ENCODE peak calls at places on chromosomes 11 and 22, in seven cellular contexts. R is natural killer cell; B is LHCN-M2; J is dorsolateral prefrontal cortex; N is left colon; F is cardiac fibroblast; E is stimulated activated CD4-positive, alpha-beta T cell treated with anti-CD3 and anti-CD28 coated beads, TNF-alpha, amount 100 ng/mL, for 1 hour. K is an unnamed sample.

GRCh38 chr11:65565624-65566453 is 4.4 kb upstream of the ZNRD2 start:
- DNase-seq in R (peak; percentile 70), B (no peak), J (no peak), N (no peak), F (peak; percentile 68), E (no peak), K (peak; percentile 72)

GRCh38 chr11:12629601-12630313 is 44.5 kb upstream of the TEAD1 start:
- DNase-seq in R (no peak), B (peak; percentile 64), J (no peak), N (no peak), F (peak; percentile 79), E (no peak), K (no peak)

GRCh38 chr22:39466228-39467006 is 9.6 kb downstream of the MGAT3 start:
- DNase-seq in R (no peak), B (no peak), J (no peak), N (no peak), F (no peak), E (no peak), K (no peak)

GRCh38 chr22:47000256-47000655 is 237.8 kb downstream of the TBC1D22A start:
- DNase-seq in R (no peak), B (no peak), J (no peak), N (no peak), F (no peak), E (no peak), K (no peak)

GRCh38 chr11:128965485-128965884 is 22.8 kb upstream of the TP53AIP1 start:
- DNase-seq in R (no peak), B (no peak), J (no peak), N (no peak), F (no peak), E (no peak), K (no peak)

GRCh38 chr11:65454311-65454695 is 31.7 kb downstream of the NEAT1 start:
- DNase-seq in R (no peak), B (peak; percentile 17), J (no peak), N (no peak), F (peak; percentile 69), E (no peak), K (peak; percentile 49)

GRCh38 chr11:87428266-87428665 is 390.5 kb downstream of the TMEM135 start:
- DNase-seq in R (no peak), B (no peak), J (no peak), N (no peak), F (peak; percentile 48), E (no peak), K (no peak)

GRCh38 chr22:27935897-27936296 is 16.8 kb upstream of the PITPNB start:
- DNase-seq in R (no peak), B (no peak), J (no peak), N (no peak), F (no peak), E (no peak), K (no peak)

GRCh38 chr22:28773461-28773867 is 969 bp downstream of the CCDC117 start:
- DNase-seq in R (no peak), B (peak; percentile 44), J (no peak), N (no peak), F (peak; percentile 62), E (no peak), K (peak; percentile 32)

GRCh38 chr11:65013692-65014145 is 241 bp upstream of the ARL2 start:
- DNase-seq in R (no peak), B (peak; percentile 88), J (peak; percentile 95), N (peak; percentile 94), F (peak; percentile 88), E (peak; percentile 70), K (peak; percentile 93)

GRCh38 chr22:49094151-49094550 is 733.5 kb downstream of the BRD1 start:
- DNase-seq in R (no peak), B (no peak), J (no peak), N (no peak), F (no peak), E (no peak), K (no peak)

GRCh38 chr11:95089620-95090542 is at the start of gene ENDOD1:
- DNase-seq in R (peak; percentile 78), B (peak; percentile 77), J (peak; percentile 79), N (peak; percentile 88), F (peak; percentile 81), E (peak; percentile 68), K (peak; percentile 72)

GRCh38 chr11:73012121-73012863 is 129.8 kb downstream of the FCHSD2 start:
- DNase-seq in R (no peak), B (peak; percentile 19), J (no peak), N (no peak), F (peak; percentile 50), E (no peak), K (peak; percentile 7)

GRCh38 chr11:71542856-71543743 is 5.1 kb upstream of the KRTAP5-9 start:
- DNase-seq in R (no peak), B (peak; percentile 22), J (no peak), N (no peak), F (peak; percentile 58), E (no peak), K (no peak)

GRCh38 chr22:26170112-26170492 is 840 bp downstream of the SEZ6L start:
- DNase-seq in R (no peak), B (no peak), J (no peak), N (no peak), F (no peak), E (no peak), K (no peak)

GRCh38 chr11:9276571-9276970 is 11.4 kb upstream of the DENND5A start:
- DNase-seq in R (no peak), B (peak; percentile 17), J (no peak), N (no peak), F (no peak), E (no peak), K (peak; percentile 32)

GRCh38 chr22:46673677-46674236 is 53.6 kb downstream of the GRAMD4 start:
- DNase-seq in R (no peak), B (no peak), J (no peak), N (no peak), F (no peak), E (no peak), K (no peak)

GRCh38 chr22:45864959-45865496 is 111.9 kb downstream of the WNT7B start:
- DNase-seq in R (no peak), B (no peak), J (no peak), N (no peak), F (no peak), E (no peak), K (no peak)

GRCh38 chr11:94511932-94512781 is at the start of gene C11orf97:
- DNase-seq in R (peak; percentile 49), B (peak; percentile 23), J (peak; percentile 74), N (peak; percentile 73), F (peak; percentile 50), E (peak; percentile 10), K (no peak)

GRCh38 chr22:29457730-29458129 is 19.3 kb downstream of the RFPL1 start:
- DNase-seq in R (no peak), B (peak; percentile 26), J (no peak), N (no peak), F (peak; percentile 59), E (no peak), K (peak; percentile 55)

GRCh38 chr11:64224891-64225607 is 937 bp downstream of the TRPT1 start:
- DNase-seq in R (no peak), B (no peak), J (no peak), N (no peak), F (no peak), E (no peak), K (no peak)

GRCh38 chr11:115660072-115660805 is 156.0 kb upstream of the CADM1 start:
- DNase-seq in R (no peak), B (no peak), J (no peak), N (no peak), F (no peak), E (no peak), K (no peak)

GRCh38 chr11:73652856-73653559 is 6.6 kb downstream of the PLEKHB1 start:
- DNase-seq in R (no peak), B (peak; percentile 45), J (no peak), N (no peak), F (no peak), E (no peak), K (peak; percentile 36)

GRCh38 chr22:45632791-45633515 is 38.7 kb upstream of the ATXN10 start:
- DNase-seq in R (no peak), B (no peak), J (no peak), N (no peak), F (peak; percentile 7), E (no peak), K (no peak)

GRCh38 chr22:22921575-22921974 is 34.0 kb downstream of the IGLL5 start:
- DNase-seq in R (no peak), B (no peak), J (no peak), N (no peak), F (no peak), E (no peak), K (no peak)

GRCh38 chr22:38774496-38775166 is 18.8 kb upstream of the SUN2 start:
- DNase-seq in R (no peak), B (no peak), J (no peak), N (no peak), F (no peak), E (no peak), K (no peak)

K was measured in HT1080.